ENCODE peak calls at places on chromosomes 4 and X, in five cellular contexts. Z is MM.1S, K is astrocyte, Y is GM23338, C is H1. H is an unnamed sample.

GRCh38 chrX:74550295-74550802 is 64.1 kb downstream of the RLIM start:
- DNase-seq in K (peak; percentile 32), Y (peak; percentile 79), C (peak; percentile 86), Z (peak; percentile 77), H (peak; percentile 79)

GRCh38 chr4:27057662-27058061 is 197.0 kb downstream of the STIM2 start:
- DNase-seq in Y (no peak), C (no peak), K (no peak), Z (no peak), H (no peak)

GRCh38 chr4:5572114-5572513 is 136.2 kb downstream of the EVC2 start:
- DNase-seq in Z (peak; percentile 10), K (peak; percentile 13), C (no peak), Y (no peak), H (peak; percentile 41)

GRCh38 chr4:143202824-143203223 is 18.1 kb downstream of the USP38 start:
- DNase-seq in K (no peak), C (no peak), Y (no peak), Z (peak; percentile 11), H (peak; percentile 63)

GRCh38 chrX:118596428-118596827 is 100.8 kb downstream of the DOCK11 start:
- DNase-seq in K (no peak), Y (no peak), C (no peak), Z (no peak), H (no peak)

GRCh38 chr4:155911905-155912304 is 8.4 kb downstream of the TDO2 start:
- DNase-seq in C (no peak), Z (no peak), Y (no peak), K (no peak), H (no peak)

GRCh38 chrX:47514553-47515235 is 31.7 kb upstream of the ZNF41 start:
- DNase-seq in K (peak; percentile 59), C (no peak), Z (no peak), Y (no peak), H (peak; percentile 67)

GRCh38 chr4:56575820-56576429 is 70.3 kb downstream of the ARL9 start:
- DNase-seq in Z (peak; percentile 30), K (peak; percentile 24), Y (peak; percentile 41), C (no peak), H (peak; percentile 67)

GRCh38 chr4:164204434-164204833 is 549.5 kb upstream of the SMIM31 start:
- DNase-seq in K (peak; percentile 96), Y (peak; percentile 67), C (no peak), Z (no peak), H (peak; percentile 92)

GRCh38 chrX:97046861-97047260 is 163.2 kb downstream of the RPA4 start:
- DNase-seq in Y (no peak), C (no peak), K (no peak), Z (no peak), H (no peak)

GRCh38 chrX:22247169-22247568 is 25.5 kb upstream of the CBLL2 start:
- DNase-seq in C (no peak), Z (no peak), K (peak; percentile 50), Y (no peak), H (no peak)
- H3K4me2 ChIP-seq in C (no peak overlapping the region), Z (no peak overlapping the region), K (peak overlapping the region; percentile 50), Y (no peak overlapping the region), H (no peak overlapping the region)

DNA sequence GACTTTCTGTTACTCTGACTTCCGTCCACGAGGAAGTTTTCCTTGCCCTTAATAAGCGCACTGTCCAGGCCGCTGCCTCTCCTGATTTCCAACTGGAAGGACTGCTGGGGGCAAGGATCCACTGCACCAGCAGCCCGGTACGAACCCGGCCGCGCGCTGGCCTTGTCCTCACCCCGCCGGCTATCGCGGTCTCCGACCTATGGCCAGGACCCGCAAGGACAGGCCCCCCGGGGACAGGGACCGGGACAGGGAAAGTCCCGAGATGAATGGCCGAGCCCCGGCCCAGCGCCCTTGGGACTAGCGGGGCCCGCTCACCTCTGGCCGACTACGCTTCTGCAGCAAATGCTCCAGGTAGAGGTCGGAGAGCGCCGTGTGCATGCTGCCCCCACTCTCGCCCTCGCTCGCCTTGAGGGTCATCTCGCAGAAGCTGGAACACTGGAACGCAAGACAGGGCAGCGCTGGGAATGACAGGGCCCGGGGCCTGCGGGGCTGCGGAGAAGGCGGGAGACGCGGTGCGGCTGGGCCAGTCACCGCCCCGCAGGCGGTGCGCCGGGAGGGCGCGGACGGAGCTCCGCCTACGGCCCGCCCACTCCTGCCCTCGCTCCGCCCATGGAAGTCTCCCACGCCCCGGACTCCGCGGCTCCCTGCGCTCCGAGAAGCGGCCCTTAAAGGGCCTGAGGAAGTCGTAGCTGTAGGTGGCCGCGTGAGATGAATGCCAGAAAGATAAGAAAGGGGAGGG is at the start of gene MPP1:
- DNase-seq in Z (peak; percentile 66), C (peak; percentile 76), Y (peak; percentile 74), K (peak; percentile 52), H (peak; percentile 86)
- TF ChIP-seq EZH2 in Z (no peak), C (no peak), Y (no peak), K (no peak), H (no peak)

DNA sequence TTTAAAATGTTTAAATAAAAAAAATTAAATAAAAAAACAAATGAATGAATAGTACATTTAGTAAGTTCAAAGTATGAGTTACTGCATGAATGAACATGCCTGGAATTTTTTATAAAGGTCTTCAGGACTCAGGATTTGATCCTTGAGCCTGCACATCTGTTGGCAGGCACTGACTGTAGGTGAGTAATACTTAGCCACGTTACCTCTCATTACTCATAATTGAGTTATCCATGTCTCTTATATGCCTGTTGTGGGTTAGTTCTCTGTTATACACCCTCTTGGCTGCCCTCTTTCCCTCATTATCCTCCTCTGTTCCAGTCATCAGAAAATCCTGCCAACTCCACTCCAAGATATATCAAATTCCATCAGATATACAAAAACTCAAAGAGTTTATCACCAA is 276.0 kb downstream of the FBXW7 start:
- DNase-seq in Z (no peak), C (no peak), K (peak; percentile 91), Y (no peak), H (peak; percentile 81)
- H3K4me2 ChIP-seq in Z (no peak overlapping the region), C (no peak overlapping the region), K (no peak overlapping the region), Y (no peak overlapping the region), H (peak overlapping the region; percentile 26)

DNA sequence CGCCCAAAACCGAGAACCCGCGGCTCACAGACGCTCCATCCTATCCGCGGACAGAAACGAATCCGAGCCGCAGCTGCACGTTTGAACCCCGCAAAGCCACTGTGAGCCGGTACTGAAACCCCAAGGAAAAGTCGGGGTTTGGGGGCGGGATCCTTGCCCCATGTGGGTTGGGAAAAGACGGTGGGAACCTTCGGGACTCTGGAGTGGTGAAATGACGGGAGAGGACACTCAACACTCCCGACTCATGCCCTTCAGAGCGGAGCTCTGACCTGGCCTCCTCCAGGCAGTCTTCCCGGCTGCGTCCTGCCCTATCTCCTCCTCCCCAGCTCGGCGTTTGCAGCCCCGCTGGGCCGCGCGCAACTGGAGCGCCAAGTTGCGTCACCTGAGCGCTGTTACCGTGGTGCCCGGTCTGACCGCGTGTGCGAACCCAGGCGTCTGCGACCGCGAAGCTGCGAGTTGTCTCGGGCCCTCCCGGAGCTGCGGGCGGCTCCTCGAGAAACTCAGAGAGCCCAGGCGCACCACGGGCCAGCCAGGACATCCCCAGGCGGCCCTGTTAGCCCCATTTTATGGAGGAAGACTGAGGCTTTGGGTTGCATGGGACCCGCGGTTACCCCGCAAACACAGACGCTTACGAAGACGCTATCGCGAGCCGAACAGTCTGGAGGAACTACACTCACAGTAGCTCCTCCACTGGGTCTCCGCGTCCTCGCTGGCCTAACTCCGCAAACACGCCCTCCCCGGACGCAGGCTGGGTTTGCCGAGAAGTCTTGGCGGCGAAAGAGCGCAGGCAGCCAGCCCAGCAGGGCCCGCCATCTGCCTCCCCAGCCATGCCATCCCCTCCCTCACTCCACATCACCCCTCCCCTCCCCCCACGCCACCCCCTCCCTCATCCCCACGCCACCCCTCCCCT is 20.3 kb upstream of the HMX1 start:
- DNase-seq in C (peak; percentile 70), Y (peak; percentile 77), Z (no peak), K (no peak), H (no peak)
- TF ChIP-seq EZH2 in C (peak; percentile 97), Y (peak; percentile 98), Z (no peak), K (no peak), H (no peak)

GRCh38 chr4:38236503-38236902 is 276.3 kb downstream of the PTTG2 start:
- DNase-seq in Z (no peak), Y (no peak), K (no peak), C (peak; percentile 33), H (no peak)

GRCh38 chr4:38233727-38234478 is 273.7 kb downstream of the PTTG2 start:
- DNase-seq in Z (no peak), Y (no peak), K (no peak), C (peak; percentile 16), H (no peak)

GRCh38 chr4:38235338-38235737 is 275.1 kb downstream of the PTTG2 start:
- DNase-seq in Y (no peak), K (no peak), Z (no peak), C (no peak), H (no peak)

GRCh38 chr4:38236003-38236402 is 275.8 kb downstream of the PTTG2 start:
- DNase-seq in Z (no peak), K (no peak), Y (no peak), C (no peak), H (no peak)

GRCh38 chr4:38237139-38237538 is 276.9 kb downstream of the PTTG2 start:
- DNase-seq in Z (no peak), C (no peak), K (peak; percentile 74), Y (peak; percentile 3), H (peak; percentile 80)
- H3K4me2 ChIP-seq in Z (no peak overlapping the region), C (no peak overlapping the region), K (peak overlapping the region; percentile 40), Y (no peak overlapping the region), H (peak overlapping the region; percentile 1)

GRCh38 chr4:13523591-13524503 is 20.5 kb downstream of the NKX3-2 start:
- DNase-seq in C (peak; percentile 67), K (no peak), Z (no peak), Y (peak; percentile 71), H (no peak)

GRCh38 chr4:13521047-13521446 is 23.3 kb downstream of the NKX3-2 start:
- DNase-seq in Y (peak; percentile 42), Z (no peak), C (no peak), K (no peak), H (no peak)

GRCh38 chr4:13524504-13525243 is 19.6 kb downstream of the NKX3-2 start:
- DNase-seq in K (peak; percentile 58), Y (peak; percentile 77), C (peak; percentile 73), Z (no peak), H (no peak)

GRCh38 chr4:13523105-13523477 is 21.2 kb downstream of the NKX3-2 start:
- DNase-seq in C (no peak), Y (no peak), Z (no peak), K (no peak), H (no peak)

DNA sequence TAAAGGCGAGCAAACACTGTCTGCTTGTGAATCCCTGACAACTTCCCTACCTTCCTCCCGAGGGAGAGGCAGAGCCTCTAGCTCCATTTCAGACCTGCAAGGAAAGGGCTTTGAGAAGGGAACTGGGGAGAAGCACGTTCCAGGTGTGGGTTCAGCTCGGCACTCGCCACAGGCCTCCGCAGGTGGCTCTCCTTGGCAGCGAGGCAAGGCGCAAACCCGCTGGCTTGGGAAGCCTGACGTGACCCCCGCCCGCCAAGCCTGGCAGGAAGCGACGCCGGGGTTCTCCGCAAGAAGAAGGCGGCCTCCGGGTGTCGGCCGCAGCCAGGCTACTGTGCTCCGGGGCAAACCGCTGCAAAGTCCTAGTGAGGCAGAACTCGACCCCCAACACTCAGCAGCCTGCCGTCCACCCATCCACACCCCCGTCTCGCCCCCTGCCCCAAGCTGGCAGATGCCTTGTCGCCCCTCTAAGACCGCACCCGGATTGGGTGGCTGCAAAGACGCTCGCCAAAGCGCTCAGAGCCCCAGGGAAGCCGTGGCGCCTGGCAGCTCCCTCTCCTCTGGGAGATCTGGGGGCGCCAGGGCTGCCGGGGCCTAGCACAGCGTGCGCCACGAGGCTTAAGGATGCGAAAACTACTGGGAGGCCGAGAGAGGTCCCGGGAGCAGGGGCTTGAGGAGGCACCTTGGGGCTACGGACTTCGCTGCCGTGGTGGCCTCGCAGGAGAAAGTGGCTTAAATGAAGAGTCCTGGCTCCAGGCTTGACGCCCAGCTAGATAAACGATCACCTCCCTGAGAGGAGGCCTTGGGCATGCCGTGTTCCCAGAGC is 21.8 kb downstream of the NKX3-2 start:
- DNase-seq in Y (peak; percentile 81), C (peak; percentile 82), Z (no peak), K (no peak), H (no peak)
- TF ChIP-seq EZH2 in Y (peak; percentile 31), C (peak; percentile 99), Z (no peak), K (peak; percentile 51), H (no peak)

GRCh38 chr4:55098805-55099204 is 26.6 kb downstream of the KDR start:
- DNase-seq in Z (no peak), C (no peak), Y (no peak), K (no peak), H (no peak)
- H3K4me2 ChIP-seq in Z (no peak overlapping the region), C (no peak overlapping the region), Y (no peak overlapping the region), K (no peak overlapping the region), H (no peak overlapping the region)

H was measured in PC-3.